ENCODE peak calls at places on chromosomes 3 and 15, in eight cellular contexts. J, T, X, R, U, Y, D and A are unnamed samples.

GRCh38 chr3:10763817-10764313 is 52.2 kb upstream of the SLC6A11 start:
- DNase-seq in J (no peak), T (no peak), X (no peak), R (no peak), U (no peak), Y (no peak), D (no peak), A (no peak)

GRCh38 chr3:80232760-80233159 is 465.0 kb upstream of the ROBO1 start:
- DNase-seq in J (no peak), T (no peak), X (no peak), R (no peak), U (peak), Y (peak), D (no peak), A (peak)

GRCh38 chr15:67188551-67189218 is 65.8 kb downstream of the AAGAB start:
- DNase-seq in J (no peak), T (no peak), X (peak), R (no peak), U (peak), Y (no peak), D (peak), A (peak)

GRCh38 chr15:85689729-85690128 is 105.0 kb downstream of the KLHL25 start:
- DNase-seq in J (no peak), T (no peak), X (no peak), R (no peak), U (peak), Y (peak), D (peak), A (peak)

GRCh38 chr3:47421741-47422649 is 41.2 kb downstream of the PTPN23 start:
- DNase-seq in J (no peak), T (no peak), X (no peak), R (peak), U (no peak), Y (no peak), D (peak), A (no peak)

GRCh38 chr3:168990111-168990510 is 673.4 kb downstream of the MECOM start:
- DNase-seq in J (no peak), T (no peak), X (no peak), R (no peak), U (peak), Y (peak), D (no peak), A (no peak)

GRCh38 chr15:98599911-98600685 is 48.2 kb upstream of the IGF1R start:
- DNase-seq in J (no peak), T (no peak), X (no peak), R (peak), U (peak), Y (peak), D (peak), A (peak)

GRCh38 chr3:22536582-22536981 is 666.5 kb upstream of the UBE2E2 start:
- DNase-seq in J (no peak), T (no peak), X (no peak), R (no peak), U (no peak), Y (no peak), D (no peak), A (no peak)

GRCh38 chr3:45026038-45026437 is at the start of gene CLEC3B:
- DNase-seq in J (no peak), T (peak), X (peak), R (peak), U (peak), Y (peak), D (peak), A (peak)

GRCh38 chr3:12588039-12588673 is 31.3 kb downstream of the MKRN2 start:
- DNase-seq in J (no peak), T (no peak), X (no peak), R (no peak), U (peak), Y (peak), D (no peak), A (peak)

GRCh38 chr3:111924283-111924682 is 54.5 kb upstream of the ABHD10 start:
- DNase-seq in J (peak), T (peak), X (peak), R (no peak), U (no peak), Y (peak), D (peak), A (no peak)

GRCh38 chr15:68821190-68821897 is 649 bp upstream of the ANP32A start:
- DNase-seq in J (no peak), T (no peak), X (no peak), R (no peak), U (no peak), Y (peak), D (no peak), A (no peak)

GRCh38 chr3:155441506-155441905 is 148.0 kb upstream of the STRIT1 start:
- DNase-seq in J (no peak), T (no peak), X (no peak), R (no peak), U (no peak), Y (no peak), D (no peak), A (no peak)

GRCh38 chr3:185585862-185586643 is at the start of gene SENP2:
- DNase-seq in J (peak), T (peak), X (peak), R (peak), U (peak), Y (peak), D (peak), A (peak)

GRCh38 chr15:100147828-100148227 is 193.9 kb downstream of the ADAMTS17 start:
- DNase-seq in J (no peak), T (no peak), X (no peak), R (no peak), U (no peak), Y (no peak), D (no peak), A (no peak)

GRCh38 chr15:96230557-96231181 is 99.8 kb upstream of the NR2F2 start:
- DNase-seq in J (no peak), T (no peak), X (no peak), R (no peak), U (peak), Y (peak), D (no peak), A (peak)

GRCh38 chr15:100878601-100879000 is 1.0 kb upstream of the ALDH1A3 start:
- DNase-seq in J (no peak), T (no peak), X (no peak), R (no peak), U (no peak), Y (no peak), D (no peak), A (no peak)

GRCh38 chr3:59535791-59536221 is 486.0 kb upstream of the CFAP20DC start:
- DNase-seq in J (no peak), T (no peak), X (no peak), R (no peak), U (peak), Y (no peak), D (no peak), A (peak)

GRCh38 chr3:172260381-172260780 is 187.9 kb downstream of the GHSR start:
- DNase-seq in J (no peak), T (no peak), X (no peak), R (no peak), U (peak), Y (no peak), D (no peak), A (peak)

GRCh38 chr15:90211440-90212168 is 10.5 kb downstream of the SEMA4B start:
- DNase-seq in J (no peak), T (no peak), X (no peak), R (no peak), U (peak), Y (peak), D (no peak), A (peak)

GRCh38 chr3:48564022-48564421 is 441 bp upstream of the UCN2 start:
- DNase-seq in J (no peak), T (peak), X (peak), R (peak), U (peak), Y (peak), D (peak), A (peak)

GRCh38 chr3:31699309-31699953 is 166.7 kb downstream of the STT3B start:
- DNase-seq in J (no peak), T (no peak), X (no peak), R (no peak), U (no peak), Y (peak), D (no peak), A (no peak)

GRCh38 chr3:45775571-45776290 is 20.6 kb downstream of the SLC6A20 start:
- DNase-seq in J (no peak), T (no peak), X (no peak), R (no peak), U (no peak), Y (no peak), D (peak), A (no peak)

GRCh38 chr15:63683343-63683951 is 86.3 kb downstream of the FBXL22 start:
- DNase-seq in J (no peak), T (no peak), X (no peak), R (no peak), U (no peak), Y (no peak), D (no peak), A (no peak)

GRCh38 chr15:99016680-99017321 is 9.2 kb upstream of the PGPEP1L start:
- DNase-seq in J (no peak), T (no peak), X (no peak), R (no peak), U (peak), Y (no peak), D (peak), A (no peak)

GRCh38 chr15:66739287-66739686 is 37.3 kb downstream of the SMAD6 start:
- DNase-seq in J (no peak), T (no peak), X (no peak), R (peak), U (no peak), Y (no peak), D (no peak), A (no peak)

GRCh38 chr3:134300520-134300919 is 49.9 kb upstream of the RYK start:
- DNase-seq in J (no peak), T (no peak), X (no peak), R (no peak), U (no peak), Y (no peak), D (no peak), A (no peak)

GRCh38 chr3:41693799-41694198 is 268.1 kb downstream of the ULK4 start:
- DNase-seq in J (no peak), T (no peak), X (no peak), R (no peak), U (peak), Y (no peak), D (no peak), A (peak)

GRCh38 chr3:119769394-119770149 is 12.3 kb upstream of the NR1I2 start:
- DNase-seq in J (no peak), T (no peak), X (no peak), R (no peak), U (peak), Y (peak), D (no peak), A (peak)

GRCh38 chr15:81023483-81024264 is 23.0 kb downstream of the TLNRD1 start:
- DNase-seq in J (no peak), T (peak), X (peak), R (peak), U (peak), Y (peak), D (peak), A (peak)

GRCh38 chr3:122024800-122025199 is 2.8 kb upstream of the ILDR1 start:
- DNase-seq in J (no peak), T (no peak), X (no peak), R (no peak), U (no peak), Y (no peak), D (no peak), A (no peak)
- H3K4me3 ChIP-seq in J (no peak), T (no peak), X (no peak), R (no peak), U (no peak), Y (no peak), D (no peak), A (no peak)

GRCh38 chr3:98824256-98824655 is 61.1 kb downstream of the ST3GAL6 start:
- DNase-seq in J (no peak), T (no peak), X (no peak), R (no peak), U (no peak), Y (no peak), D (no peak), A (no peak)
- TF ChIP-seq CTCF in J (no peak), T (no peak), X (no peak), R (no peak), U (peak), Y (no peak), D (no peak), A (no peak)

DNA sequence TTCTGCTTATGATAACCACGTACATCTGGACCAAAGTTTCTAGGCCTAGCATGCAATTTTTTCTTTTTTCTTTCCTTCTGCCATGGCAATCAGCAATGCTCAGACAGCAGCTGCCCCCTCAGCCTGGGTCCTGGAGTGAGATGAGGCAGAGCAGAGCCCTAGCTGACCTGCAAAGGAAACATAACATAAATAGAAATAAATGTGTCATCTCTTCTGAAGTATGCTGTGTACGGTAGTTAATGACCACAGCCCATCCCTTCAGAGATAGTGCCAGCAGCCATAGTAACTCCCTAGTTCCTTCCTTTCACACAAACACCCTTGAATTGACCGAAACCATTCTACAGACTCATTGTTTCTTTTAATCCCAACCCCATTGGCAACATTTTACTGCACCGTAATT is 8.4 kb upstream of the CD47 start:
- DNase-seq in J (no peak), T (no peak), X (no peak), R (no peak), U (peak), Y (peak), D (no peak), A (no peak)
- H3K4me3 ChIP-seq in J (no peak), T (no peak), X (no peak), R (no peak), U (no peak), Y (no peak), D (no peak), A (no peak)

GRCh38 chr15:91271565-91272153 is 171.6 kb downstream of the SV2B start:
- DNase-seq in J (no peak), T (peak), X (no peak), R (no peak), U (peak), Y (peak), D (peak), A (peak)

GRCh38 chr15:91264651-91265351 is 164.7 kb downstream of the SV2B start:
- DNase-seq in J (no peak), T (no peak), X (no peak), R (no peak), U (no peak), Y (no peak), D (no peak), A (no peak)

GRCh38 chr15:91270747-91271146 is 170.7 kb downstream of the SV2B start:
- DNase-seq in J (no peak), T (no peak), X (no peak), R (no peak), U (no peak), Y (no peak), D (no peak), A (no peak)

GRCh38 chr15:91265431-91265940 is 165.4 kb downstream of the SV2B start:
- DNase-seq in J (no peak), T (no peak), X (no peak), R (no peak), U (no peak), Y (no peak), D (no peak), A (no peak)

DNA sequence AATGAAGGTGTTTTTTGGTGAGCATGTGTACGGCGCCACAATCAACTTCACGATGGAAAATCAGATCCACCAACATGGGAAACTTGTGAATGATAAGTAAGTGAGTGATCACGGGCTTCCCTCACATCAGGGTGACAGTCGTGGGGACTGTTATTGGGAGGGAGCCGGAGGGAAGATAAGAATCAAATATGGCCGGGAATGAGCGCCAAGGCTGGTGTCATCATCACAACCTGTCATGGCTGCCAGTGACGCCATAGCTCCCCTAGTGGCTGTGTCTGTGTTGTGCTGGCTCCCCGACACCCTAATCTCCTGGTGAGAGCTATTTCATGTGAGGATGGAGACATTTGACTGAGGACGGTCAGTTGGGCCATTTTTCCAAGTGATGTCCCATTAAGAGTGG is 168.5 kb downstream of the SV2B start:
- DNase-seq in J (no peak), T (no peak), X (no peak), R (no peak), U (no peak), Y (no peak), D (no peak), A (no peak)
- TF ChIP-seq CTCF in J (no peak), T (no peak), X (no peak), R (peak), U (peak), Y (peak), D (no peak), A (peak)